ENCODE peak calls at places on chromosomes 13 and 19, in nine cellular contexts. A is AG09309, M is heart right ventricle, Z is cardiac fibroblast, X is mesenchymal stem cell, N is esophagus squamous epithelium, I is H7, O is tibial nerve, J is A673. P is an unnamed sample.

GRCh38 chr19:18386543-18387251 is 739 bp downstream of the GDF15 start:
- DNase-seq in A (peak; percentile 74), M (no peak), Z (peak; percentile 53), X (peak; percentile 58), N (no peak), I (peak; percentile 66), O (peak; percentile 22), J (peak; percentile 37), P (peak; percentile 25)

GRCh38 chr19:30105723-30106122 is 163.7 kb downstream of the URI1 start:
- DNase-seq in A (no peak), M (no peak), Z (no peak), X (no peak), N (no peak), I (no peak), O (no peak), J (no peak), P (no peak)

GRCh38 chr13:39406688-39407087 is 196.3 kb downstream of the LHFPL6 start:
- DNase-seq in A (no peak), M (no peak), Z (no peak), X (no peak), N (no peak), I (peak; percentile 38), O (no peak), J (no peak), P (no peak)

GRCh38 chr13:113115363-113116205 is 7.0 kb upstream of the F10 start:
- DNase-seq in A (no peak), M (no peak), Z (no peak), X (no peak), N (no peak), I (peak; percentile 44), O (no peak), J (no peak), P (no peak)

GRCh38 chr13:70253411-70253810 is 145.2 kb upstream of the KLHL1 start:
- DNase-seq in A (no peak), M (no peak), Z (no peak), X (no peak), N (no peak), I (no peak), O (no peak), J (no peak), P (no peak)

GRCh38 chr19:18418725-18419194 is 438 bp upstream of the SSBP4 start:
- DNase-seq in A (no peak), M (peak; percentile 47), Z (no peak), X (peak; percentile 68), N (no peak), I (no peak), O (no peak), J (peak; percentile 73), P (no peak)

GRCh38 chr13:87089391-87089790 is 581.8 kb upstream of the SLITRK5 start:
- DNase-seq in A (peak; percentile 0), M (no peak), Z (peak; percentile 72), X (peak; percentile 87), N (no peak), I (no peak), O (no peak), J (peak; percentile 1), P (peak; percentile 89)

GRCh38 chr13:35630551-35631275 is 154.2 kb upstream of the MAB21L1 start:
- DNase-seq in A (peak; percentile 32), M (peak; percentile 7), Z (peak; percentile 67), X (peak; percentile 52), N (no peak), I (peak; percentile 69), O (no peak), J (peak; percentile 66), P (peak; percentile 37)

GRCh38 chr13:68439821-68440220 is 1209.7 kb upstream of the PCDH9 start:
- DNase-seq in A (no peak), M (no peak), Z (no peak), X (no peak), N (no peak), I (no peak), O (no peak), J (no peak), P (peak; percentile 31)

GRCh38 chr13:72504026-72504925 is 223.2 kb downstream of the MZT1 start:
- DNase-seq in A (no peak), M (no peak), Z (no peak), X (no peak), N (no peak), I (no peak), O (no peak), J (no peak), P (no peak)

GRCh38 chr19:46697142-46697960 is 19.6 kb downstream of the PRKD2 start:
- DNase-seq in A (no peak), M (peak; percentile 86), Z (peak; percentile 71), X (peak; percentile 88), N (no peak), I (peak; percentile 100), O (peak; percentile 84), J (peak; percentile 97), P (peak; percentile 29)

GRCh38 chr13:28220166-28220565 is 81.8 kb downstream of the PAN3 start:
- DNase-seq in A (no peak), M (no peak), Z (peak; percentile 80), X (peak; percentile 39), N (no peak), I (no peak), O (no peak), J (peak; percentile 21), P (peak; percentile 1)

GRCh38 chr13:59274958-59275727 is 888.6 kb downstream of the DIAPH3 start:
- DNase-seq in A (no peak), M (no peak), Z (no peak), X (no peak), N (no peak), I (no peak), O (no peak), J (no peak), P (no peak)

GRCh38 chr19:47243364-47243775 is 12.4 kb upstream of the BBC3 start:
- DNase-seq in A (no peak), M (no peak), Z (no peak), X (no peak), N (no peak), I (no peak), O (no peak), J (no peak), P (no peak)

GRCh38 chr13:48504606-48505369 is 28.1 kb downstream of the RCBTB2 start:
- DNase-seq in A (no peak), M (no peak), Z (no peak), X (no peak), N (no peak), I (peak; percentile 40), O (no peak), J (no peak), P (no peak)

GRCh38 chr13:48508001-48508400 is 24.9 kb downstream of the RCBTB2 start:
- DNase-seq in A (no peak), M (no peak), Z (no peak), X (no peak), N (no peak), I (no peak), O (no peak), J (no peak), P (no peak)

GRCh38 chr13:48507024-48507423 is 25.9 kb downstream of the RCBTB2 start:
- DNase-seq in A (no peak), M (no peak), Z (no peak), X (no peak), N (no peak), I (no peak), O (no peak), J (no peak), P (no peak)

GRCh38 chr13:48506092-48506701 is 26.7 kb downstream of the RCBTB2 start:
- DNase-seq in A (no peak), M (peak; percentile 21), Z (no peak), X (no peak), N (no peak), I (no peak), O (no peak), J (no peak), P (no peak)

GRCh38 chr13:48505597-48506091 is 27.2 kb downstream of the RCBTB2 start:
- DNase-seq in A (peak; percentile 23), M (peak; percentile 68), Z (no peak), X (peak; percentile 60), N (no peak), I (no peak), O (no peak), J (no peak), P (peak; percentile 39)
- H3K4me3 ChIP-seq in A (no peak overlapping the region), M (peak overlapping the region; percentile 11), Z (no peak overlapping the region), X (no peak overlapping the region), N (no peak overlapping the region), I (no peak overlapping the region), O (no peak overlapping the region), J (no peak overlapping the region), P (no peak overlapping the region)

DNA sequence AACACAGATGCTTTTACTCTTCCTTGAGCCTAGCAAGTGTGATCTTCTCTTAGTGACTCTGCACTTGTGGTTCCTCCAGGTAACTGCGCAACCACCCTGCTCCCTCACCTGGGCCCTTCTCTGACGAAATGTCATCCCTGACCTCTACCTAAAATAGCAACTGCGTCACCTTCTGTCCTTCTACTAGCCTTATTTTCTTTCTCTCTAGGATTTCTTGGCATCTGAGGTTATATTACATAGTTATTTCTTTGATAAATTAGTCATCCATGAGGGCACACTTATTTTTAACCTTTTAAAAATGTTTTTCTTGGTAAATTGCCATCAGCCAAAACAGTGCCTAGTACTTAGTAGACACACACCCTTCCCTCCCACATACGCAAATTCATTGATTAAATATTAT is 355.5 kb downstream of the ENOX1 start:
- DNase-seq in A (no peak), M (no peak), Z (no peak), X (no peak), N (no peak), I (no peak), O (no peak), J (no peak), P (no peak)
- H3K4me3 ChIP-seq in A (no peak overlapping the region), M (no peak overlapping the region), Z (no peak overlapping the region), X (no peak overlapping the region), N (no peak overlapping the region), I (no peak overlapping the region), O (no peak overlapping the region), J (no peak overlapping the region), P (no peak overlapping the region)

GRCh38 chr19:51327066-51327985 is 14.6 kb downstream of the VSIG10L start:
- DNase-seq in A (no peak), M (no peak), Z (peak; percentile 60), X (peak; percentile 51), N (no peak), I (peak; percentile 99), O (no peak), J (peak; percentile 70), P (no peak)
- H3K4me3 ChIP-seq in A (no peak overlapping the region), M (peak overlapping the region; percentile 16), Z (peak overlapping the region; percentile 26), X (no peak overlapping the region), N (peak overlapping the region; percentile 15), I (peak overlapping the region; percentile 63), O (no peak overlapping the region), J (peak overlapping the region; percentile 17), P (peak overlapping the region; percentile 32)

GRCh38 chr13:33678906-33679657 is 138.9 kb upstream of the RFC3 start:
- DNase-seq in A (peak; percentile 35), M (peak; percentile 75), Z (peak; percentile 87), X (peak; percentile 66), N (no peak), I (peak; percentile 19), O (peak; percentile 25), J (no peak), P (no peak)

GRCh38 chr13:33682020-33682564 is 135.9 kb upstream of the RFC3 start:
- DNase-seq in A (no peak), M (no peak), Z (no peak), X (no peak), N (no peak), I (no peak), O (no peak), J (no peak), P (no peak)

GRCh38 chr13:33678084-33678483 is 139.9 kb upstream of the RFC3 start:
- DNase-seq in A (no peak), M (no peak), Z (no peak), X (no peak), N (no peak), I (no peak), O (no peak), J (peak; percentile 25), P (no peak)

GRCh38 chr13:33677215-33677614 is 140.7 kb upstream of the RFC3 start:
- DNase-seq in A (no peak), M (no peak), Z (no peak), X (no peak), N (no peak), I (no peak), O (no peak), J (no peak), P (no peak)

GRCh38 chr13:33679658-33680012 is 138.3 kb upstream of the RFC3 start:
- DNase-seq in A (no peak), M (no peak), Z (no peak), X (no peak), N (no peak), I (no peak), O (no peak), J (no peak), P (no peak)
- H3K4me3 ChIP-seq in A (no peak overlapping the region), M (peak overlapping the region; percentile 22), Z (no peak overlapping the region), X (peak overlapping the region; percentile 2), N (no peak overlapping the region), I (no peak overlapping the region), O (peak overlapping the region; percentile 13), J (no peak overlapping the region), P (no peak overlapping the region)

P was measured in skeletal muscle cell.